ENCODE peak calls at places on chromosome 12, in eight cellular contexts. Q is posterior cingulate gyrus; N is activated naive CD4-positive, alpha-beta T cell; M is naive thymus-derived CD8-positive, alpha-beta T cell; Z is T-cell; S is glutamatergic neuron; L is pancreas; A is mesothelial cell of epicardium. O is an unnamed sample.

GRCh38 chr12:65810036-65810435 is 14.2 kb upstream of the HMGA2 start:
- DNase-seq in S (no peak), Q (no peak), M (no peak), A (no peak), L (no peak), Z (no peak), N (no peak), O (no peak)

GRCh38 chr12:53443955-53444354 is 2.4 kb downstream of the PRR13 start:
- DNase-seq in M (no peak), N (no peak), L (no peak), Q (no peak), Z (no peak), A (no peak), S (no peak), O (no peak)

GRCh38 chr12:26787125-26787495 is 45.9 kb downstream of the ITPR2 start:
- DNase-seq in L (no peak), S (no peak), Q (no peak), M (no peak), N (no peak), Z (no peak), A (no peak), O (no peak)

GRCh38 chr12:79595273-79595672 is 95.5 kb downstream of the PAWR start:
- DNase-seq in L (no peak), S (no peak), A (no peak), M (no peak), N (no peak), Z (no peak), Q (no peak), O (no peak)

GRCh38 chr12:102513272-102513671 is 32.9 kb upstream of the IGF1 start:
- DNase-seq in Q (no peak), L (no peak), Z (no peak), A (no peak), N (no peak), S (no peak), M (no peak), O (no peak)

GRCh38 chr12:127294651-127295205 is 972.2 kb upstream of the TMEM132C start:
- DNase-seq in Q (no peak), L (no peak), N (no peak), M (no peak), S (no peak), A (no peak), Z (no peak), O (no peak)

GRCh38 chr12:12705833-12706520 is 10.0 kb upstream of the GPR19 start:
- DNase-seq in N (no peak), Q (no peak), M (peak; percentile 92), Z (peak; percentile 80), L (no peak), S (no peak), A (no peak), O (peak; percentile 57)

GRCh38 chr12:56120158-56120846 is 2.2 kb downstream of the ZC3H10 start:
- DNase-seq in Z (no peak), A (no peak), L (no peak), N (no peak), S (no peak), M (no peak), Q (no peak), O (no peak)

GRCh38 chr12:10331642-10332239 is 24.1 kb downstream of the KLRD1 start:
- DNase-seq in N (no peak), S (no peak), Q (no peak), A (no peak), Z (no peak), M (no peak), L (no peak), O (no peak)

GRCh38 chr12:9378430-9378835 is 170.2 kb upstream of the PZP start:
- DNase-seq in Q (no peak), A (no peak), S (no peak), M (no peak), Z (no peak), N (no peak), L (no peak), O (no peak)

GRCh38 chr12:111295176-111295575 is 73.7 kb downstream of the PHETA1 start:
- DNase-seq in N (no peak), L (no peak), A (no peak), M (no peak), S (no peak), Z (no peak), Q (peak; percentile 49), O (no peak)

GRCh38 chr12:115203661-115204060 is 519.7 kb upstream of the TBX3 start:
- DNase-seq in A (no peak), S (no peak), L (no peak), Z (no peak), Q (no peak), M (no peak), N (no peak), O (no peak)

GRCh38 chr12:107318554-107318803 is 225.1 kb upstream of the CRY1 start:
- DNase-seq in S (no peak), Z (no peak), M (no peak), N (no peak), L (no peak), A (no peak), Q (no peak), O (no peak)

GRCh38 chr12:15688838-15689237 is 100.3 kb downstream of the EPS8 start:
- DNase-seq in Q (peak; percentile 64), S (no peak), L (no peak), A (no peak), M (no peak), Z (no peak), N (no peak), O (no peak)

GRCh38 chr12:116879509-116880212 is 1.6 kb downstream of the HRK start:
- DNase-seq in N (no peak), S (peak; percentile 40), Z (no peak), Q (peak; percentile 88), A (no peak), L (peak; percentile 61), M (no peak), O (no peak)

GRCh38 chr12:53749986-53750811 is 1.6 kb downstream of the CISTR start:
- DNase-seq in Q (peak; percentile 40), M (no peak), S (no peak), A (no peak), N (no peak), Z (no peak), L (no peak), O (no peak)

GRCh38 chr12:59678759-59679411 is 83.1 kb downstream of the SLC16A7 start:
- DNase-seq in N (no peak), M (no peak), Z (no peak), Q (no peak), A (no peak), S (no peak), L (no peak), O (no peak)

GRCh38 chr12:132256646-132257045 is 72.7 kb downstream of the GALNT9 start:
- DNase-seq in M (peak; percentile 34), N (no peak), Q (no peak), L (no peak), A (no peak), Z (no peak), S (no peak), O (no peak)

GRCh38 chr12:74849801-74850200 is 312.2 kb downstream of the ATXN7L3B start:
- DNase-seq in N (no peak), A (no peak), Q (no peak), L (no peak), Z (no peak), M (no peak), S (no peak), O (no peak)

GRCh38 chr12:11687538-11687937 is 38.1 kb downstream of the ETV6 start:
- DNase-seq in Q (no peak), S (no peak), L (no peak), N (no peak), M (no peak), Z (no peak), A (no peak), O (no peak)

GRCh38 chr12:6792522-6793201 is 3.3 kb downstream of the CD4 start:
- DNase-seq in S (no peak), Q (no peak), Z (peak; percentile 66), L (no peak), M (peak; percentile 77), A (peak; percentile 42), N (no peak), O (peak; percentile 28)

GRCh38 chr12:103881261-103881660 is 40.2 kb upstream of the NT5DC3 start:
- DNase-seq in A (no peak), M (no peak), Q (no peak), Z (no peak), L (no peak), S (no peak), N (no peak), O (no peak)

GRCh38 chr12:48615681-48616080 is 45.8 kb upstream of the LALBA start:
- DNase-seq in S (no peak), Q (no peak), A (no peak), N (no peak), Z (no peak), L (no peak), M (no peak), O (no peak)

GRCh38 chr12:87344699-87345098 is 684.5 kb downstream of the C12orf50 start:
- DNase-seq in L (no peak), A (no peak), N (no peak), M (no peak), S (no peak), Q (no peak), Z (no peak), O (no peak)

GRCh38 chr12:93526786-93527428 is 45.6 kb upstream of the SOCS2 start:
- DNase-seq in Z (no peak), S (no peak), M (no peak), Q (no peak), A (no peak), N (no peak), L (no peak), O (no peak)

GRCh38 chr12:102740157-102741032 is 176.6 kb downstream of the PAH start:
- DNase-seq in Q (no peak), M (no peak), A (no peak), Z (no peak), N (no peak), L (no peak), S (no peak), O (no peak)

GRCh38 chr12:112837629-112838191 is 46.2 kb downstream of the RPH3A start:
- DNase-seq in L (no peak), M (no peak), S (no peak), N (no peak), Z (no peak), Q (no peak), A (no peak), O (no peak)

GRCh38 chr12:111868676-111869588 is 26.9 kb downstream of the MAPKAPK5 start:
- DNase-seq in Z (no peak), M (no peak), N (no peak), Q (no peak), S (no peak), A (no peak), L (no peak), O (no peak)

GRCh38 chr12:92503029-92503931 is 199.5 kb upstream of the PLEKHG7 start:
- DNase-seq in S (no peak), Z (no peak), M (no peak), Q (no peak), A (no peak), N (no peak), L (no peak), O (no peak)

GRCh38 chr12:113475451-113476085 is 3.9 kb upstream of the LHX5 start:
- DNase-seq in Z (no peak), A (no peak), Q (no peak), S (peak; percentile 24), N (no peak), M (no peak), L (no peak), O (no peak)

GRCh38 chr12:9002335-9002734 is 13.0 kb downstream of the KLRG1 start:
- DNase-seq in M (no peak), L (no peak), N (no peak), A (no peak), S (no peak), Q (no peak), Z (no peak), O (no peak)

O was measured in effector CD4-positive, alpha-beta T cell.